ENCODE peak calls at places on chromosomes 6 and 20, in four cellular contexts. S is CD8-positive, alpha-beta T cell; J is pancreas; N is prostate gland. C is an unnamed sample.

GRCh38 chr20:56778765-56779195 is 149.7 kb downstream of the TFAP2C start:
- DNase-seq in S (no peak), J (no peak), N (peak), C (no peak)

GRCh38 chr6:140237251-140237650 is 862.8 kb upstream of the CITED2 start:
- DNase-seq in S (no peak), J (no peak), N (no peak), C (no peak)

GRCh38 chr20:54178256-54178655 is 4.5 kb upstream of the CYP24A1 start:
- DNase-seq in S (no peak), J (no peak), N (no peak), C (no peak)

GRCh38 chr6:21508753-21509152 is 84.8 kb upstream of the SOX4 start:
- DNase-seq in S (no peak), J (no peak), N (no peak), C (no peak)

GRCh38 chr6:42179261-42179955 is 6.2 kb downstream of the GUCA1A start:
- DNase-seq in S (no peak), J (no peak), N (no peak), C (no peak)

GRCh38 chr20:63141531-63141930 is 74.4 kb downstream of the YTHDF1 start:
- DNase-seq in S (no peak), J (no peak), N (no peak), C (no peak)

GRCh38 chr6:95790787-95791186 is 213.5 kb downstream of the MANEA start:
- DNase-seq in S (no peak), J (no peak), N (no peak), C (no peak)

GRCh38 chr20:53581444-53582311 is 12.0 kb downstream of the ZNF217 start:
- DNase-seq in S (peak), J (no peak), N (no peak), C (no peak)

GRCh38 chr6:31765910-31766794 is 3.7 kb downstream of the SAPCD1 start:
- DNase-seq in S (no peak), J (no peak), N (no peak), C (no peak)

GRCh38 chr6:44202332-44202971 is 14.3 kb upstream of the MYMX start:
- DNase-seq in S (no peak), J (no peak), N (no peak), C (no peak)

GRCh38 chr6:17932362-17932852 is 55.0 kb downstream of the KIF13A start:
- DNase-seq in S (no peak), J (no peak), N (no peak), C (no peak)

GRCh38 chr20:53631909-53632662 is 38.4 kb upstream of the ZNF217 start:
- DNase-seq in S (no peak), J (no peak), N (no peak), C (no peak)

GRCh38 chr6:380234-381218 is 11.0 kb upstream of the IRF4 start:
- DNase-seq in S (no peak), J (no peak), N (no peak), C (no peak)

GRCh38 chr20:62230276-62230675 is 8.0 kb upstream of the OSBPL2 start:
- DNase-seq in S (no peak), J (no peak), N (no peak), C (no peak)

GRCh38 chr20:12110711-12111110 is 193.0 kb downstream of the BTBD3 start:
- DNase-seq in S (no peak), J (no peak), N (no peak), C (no peak)

GRCh38 chr20:58891686-58892125 is 39.2 kb downstream of the GNAS start:
- DNase-seq in S (peak), J (peak), N (no peak), C (no peak)

GRCh38 chr20:37389241-37389747 is 43.4 kb downstream of the SRC start:
- DNase-seq in S (no peak), J (no peak), N (no peak), C (no peak)

GRCh38 chr6:36666726-36667591 is 11.6 kb upstream of the CDKN1A start:
- DNase-seq in S (no peak), J (peak), N (peak), C (peak)

GRCh38 chr6:112298816-112299281 is 44.5 kb upstream of the LAMA4 start:
- DNase-seq in S (no peak), J (no peak), N (no peak), C (no peak)

GRCh38 chr6:1678966-1679690 is 69.4 kb downstream of the FOXC1 start:
- DNase-seq in S (no peak), J (no peak), N (peak), C (no peak)

GRCh38 chr6:33926451-33926850 is 122.6 kb upstream of the MLN start:
- DNase-seq in S (no peak), J (no peak), N (no peak), C (no peak)

GRCh38 chr20:57865266-57865665 is 155.5 kb upstream of the PMEPA1 start:
- DNase-seq in S (no peak), J (no peak), N (no peak), C (no peak)

GRCh38 chr6:33415831-33416230 is 2.1 kb downstream of the CUTA start:
- DNase-seq in S (no peak), J (no peak), N (no peak), C (no peak)

GRCh38 chr6:139977887-139978332 is 603.5 kb upstream of the CITED2 start:
- DNase-seq in S (no peak), J (no peak), N (peak), C (no peak)

DNA sequence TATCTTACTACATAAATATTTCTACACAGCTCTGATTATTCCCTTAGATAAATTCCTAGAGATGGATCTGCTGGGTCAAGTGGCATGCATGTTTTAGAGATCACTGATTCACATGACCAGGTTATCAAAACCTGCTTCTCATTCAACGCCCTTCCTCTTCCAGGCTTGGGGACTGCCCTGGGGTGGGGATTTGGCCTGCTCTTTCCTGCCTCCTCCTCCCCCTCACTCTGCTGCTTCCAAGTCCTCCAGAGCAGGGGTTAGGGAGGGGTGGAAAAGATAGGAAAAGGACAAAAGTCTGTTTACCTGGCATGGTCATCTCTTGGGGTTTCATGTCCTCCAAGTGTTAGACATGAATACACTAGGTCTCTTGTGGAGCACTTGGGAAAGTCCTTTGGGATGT is 105.6 kb upstream of the GPR6 start:
- DNase-seq in S (no peak), J (no peak), N (no peak), C (no peak)
- H3K27ac ChIP-seq in S (no peak), J (no peak), N (no peak), C (no peak)

GRCh38 chr6:134415681-134416080 is 97.8 kb upstream of the SGK1 start:
- DNase-seq in S (no peak), J (no peak), N (no peak), C (no peak)
- H3K27ac ChIP-seq in S (no peak), J (no peak), N (no peak), C (no peak)

DNA sequence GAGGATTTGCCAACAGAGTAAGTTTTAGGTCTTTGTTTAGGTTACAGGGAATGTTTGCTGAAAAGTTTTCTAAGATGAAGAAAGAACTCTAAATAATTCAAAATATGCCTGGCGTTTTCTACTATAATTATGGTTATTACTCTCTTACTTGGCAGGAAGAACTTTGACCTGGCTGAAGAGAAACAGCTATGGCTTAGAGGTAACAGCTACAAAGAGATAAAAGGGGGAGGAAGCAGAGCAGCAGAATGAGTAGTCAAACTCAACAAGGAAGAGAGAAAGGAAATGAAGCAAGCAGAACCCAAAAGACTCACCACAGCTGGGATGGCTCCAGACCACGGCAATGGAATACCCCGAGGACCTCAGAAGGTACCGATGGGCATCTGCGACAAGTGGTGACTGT is 95.6 kb downstream of the KIF16B start:
- DNase-seq in S (no peak), J (no peak), N (no peak), C (no peak)
- H3K27ac ChIP-seq in S (no peak), J (no peak), N (no peak), C (no peak)

GRCh38 chr20:25317351-25318075 is 69.6 kb downstream of the PYGB start:
- DNase-seq in S (no peak), J (no peak), N (no peak), C (no peak)

GRCh38 chr20:25315418-25316210 is 67.7 kb downstream of the PYGB start:
- DNase-seq in S (no peak), J (no peak), N (no peak), C (no peak)

GRCh38 chr20:25314497-25315417 is 66.9 kb downstream of the PYGB start:
- DNase-seq in S (no peak), J (no peak), N (no peak), C (no peak)

GRCh38 chr20:25318471-25319240 is 70.8 kb downstream of the PYGB start:
- DNase-seq in S (no peak), J (no peak), N (no peak), C (no peak)

DNA sequence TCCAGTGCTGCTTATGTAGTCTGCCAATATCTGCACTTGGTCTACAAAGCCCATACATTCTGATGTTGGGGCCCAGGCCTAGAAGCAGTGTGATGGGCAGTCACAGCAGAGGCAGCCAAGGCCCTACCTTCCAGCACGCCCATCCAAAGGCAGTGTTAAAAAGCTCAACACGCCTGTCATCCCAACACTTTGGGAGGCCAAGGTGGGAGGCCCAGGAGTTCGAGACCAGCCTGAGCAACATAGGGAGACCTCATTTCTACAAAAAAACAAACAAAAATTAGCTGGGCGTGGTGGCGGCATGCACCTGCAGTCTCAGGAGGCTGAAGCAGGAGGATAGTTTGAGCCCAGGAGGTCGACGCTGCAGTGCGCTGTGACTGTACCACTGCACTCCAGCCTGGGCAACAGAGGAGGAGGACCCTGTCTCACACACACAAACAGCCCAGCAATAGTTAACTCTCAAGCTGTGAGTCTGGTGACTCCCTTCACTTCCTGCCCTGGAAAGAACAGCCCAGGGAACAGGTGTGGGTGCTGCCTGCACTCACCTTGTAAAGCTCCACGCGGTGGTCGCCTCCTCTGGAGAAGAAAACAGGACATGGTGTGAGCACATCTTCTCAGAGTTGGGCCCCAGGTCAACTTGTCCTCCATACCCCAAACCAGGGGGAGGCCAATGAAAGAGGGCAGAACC is 68.8 kb downstream of the PYGB start:
- DNase-seq in S (no peak), J (no peak), N (no peak), C (no peak)
- H3K27ac ChIP-seq in S (no peak), J (no peak), N (no peak), C (peak)

DNA sequence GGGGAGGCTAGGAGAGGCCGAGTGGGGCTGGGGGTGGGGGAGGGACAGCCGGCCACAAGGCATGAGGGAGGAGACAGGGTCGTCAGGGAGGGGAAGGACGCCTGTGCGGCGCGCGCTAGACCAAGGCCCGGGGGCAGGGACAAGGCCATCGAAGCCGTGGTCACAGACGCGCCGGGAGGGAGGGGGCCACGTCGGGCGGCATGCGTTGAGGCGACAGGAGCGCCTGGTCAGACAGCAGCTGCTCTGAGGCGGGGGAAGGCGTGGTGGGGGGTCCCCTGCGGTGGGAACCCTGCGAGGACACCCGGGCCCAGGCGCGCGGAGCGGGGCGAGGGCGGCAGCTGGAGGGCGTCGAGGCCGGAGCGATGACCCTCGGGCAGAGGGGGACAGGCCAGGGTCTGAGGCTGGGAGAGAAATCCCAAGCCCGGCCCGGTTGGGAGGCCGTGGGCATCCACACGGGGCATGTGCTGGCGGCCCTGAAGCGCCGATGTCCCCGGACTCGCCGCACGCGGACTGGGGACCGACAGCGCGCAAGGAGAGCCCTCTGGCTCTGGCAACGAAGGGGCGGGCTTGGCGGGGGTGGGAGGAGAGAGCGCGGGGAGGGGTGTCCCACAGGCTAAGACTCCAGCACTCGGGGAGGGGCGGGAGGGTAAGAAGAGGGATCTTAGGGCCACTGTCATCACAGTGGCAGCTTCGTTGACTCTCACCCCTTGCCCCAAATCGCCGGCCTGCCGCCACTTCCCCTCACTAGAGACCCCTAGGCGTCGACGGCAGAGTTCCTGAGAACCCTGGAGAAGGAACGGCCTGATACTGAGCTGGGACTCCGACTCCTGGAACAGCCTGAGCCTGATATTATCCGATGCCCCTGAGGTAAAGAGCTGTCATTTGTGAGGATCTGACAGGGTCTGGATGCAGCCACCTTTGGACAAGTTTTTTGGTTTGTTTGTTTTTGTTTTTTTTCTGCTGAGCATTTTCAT is 5.0 kb downstream of the TMEM239 start:
- DNase-seq in S (no peak), J (no peak), N (no peak), C (no peak)
- H3K27ac ChIP-seq in S (no peak), J (no peak), N (no peak), C (no peak)

DNA sequence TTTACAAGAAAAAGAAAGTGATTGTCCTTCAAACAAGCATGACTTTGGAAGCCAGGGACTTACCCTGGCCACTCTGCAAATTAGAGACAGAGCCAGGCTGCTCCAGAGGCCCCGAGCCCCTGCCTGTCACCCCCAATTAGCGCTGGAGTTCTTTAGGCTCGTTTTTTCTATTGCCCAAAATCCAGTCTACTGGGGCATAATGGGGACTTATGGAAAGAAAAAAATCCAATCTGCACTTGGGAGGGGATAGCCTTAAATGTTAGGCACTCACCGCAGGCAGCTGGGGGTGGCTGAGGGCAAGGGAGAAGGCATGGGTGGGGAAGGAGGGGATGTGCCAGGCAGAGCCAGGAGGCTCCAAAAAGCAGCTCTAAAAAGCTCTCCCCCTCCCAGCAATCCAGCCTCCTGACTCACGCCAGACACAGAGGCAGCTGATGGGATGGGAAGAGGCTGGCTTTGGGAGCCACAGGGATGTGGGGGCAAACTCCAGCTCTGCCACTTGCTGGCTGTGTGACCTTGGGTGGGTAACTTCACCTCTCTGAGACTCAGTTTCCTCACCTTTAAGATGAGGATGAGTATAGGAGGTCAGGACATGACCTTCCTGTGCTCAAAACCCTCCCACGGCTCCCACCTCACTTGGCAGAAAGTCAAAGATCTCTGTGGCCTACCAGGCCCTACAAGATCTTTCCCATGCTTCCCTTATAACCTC is 148.7 kb downstream of the CEBPB start:
- DNase-seq in S (no peak), J (no peak), N (no peak), C (no peak)
- H3K27ac ChIP-seq in S (no peak), J (peak), N (peak), C (peak)

GRCh38 chr6:158257781-158258180 is 54.5 kb upstream of the TULP4 start:
- DNase-seq in S (no peak), J (no peak), N (no peak), C (no peak)
- H3K27ac ChIP-seq in S (no peak), J (no peak), N (no peak), C (no peak)

GRCh38 chr6:137864812-137865508 is 2.1 kb upstream of the TNFAIP3 start:
- DNase-seq in S (no peak), J (no peak), N (no peak), C (no peak)
- H3K27ac ChIP-seq in S (no peak), J (no peak), N (no peak), C (no peak)

C was measured in substantia nigra.